ENCODE peak calls at places on chromosomes 7 and 10, in six cellular contexts. B is sigmoid colon, L is suprapubic skin, M is transverse colon, Y is H1, I is esophagus squamous epithelium. C is an unnamed sample.

GRCh38 chr7:139588632-139589031 is 65.1 kb downstream of the CLEC2L start:
- DNase-seq in B (peak; percentile 74), L (no peak), M (no peak), Y (peak; percentile 41), I (no peak), C (peak; percentile 68)

GRCh38 chr7:128869138-128869943 is 6.7 kb downstream of the ATP6V1F start:
- DNase-seq in B (peak; percentile 84), L (no peak), M (peak; percentile 74), Y (peak; percentile 81), I (no peak), C (no peak)

GRCh38 chr10:22505923-22506685 is 160.8 kb downstream of the SPAG6 start:
- DNase-seq in B (no peak), L (no peak), M (peak; percentile 65), Y (no peak), I (no peak), C (no peak)

GRCh38 chr7:155450828-155451521 is 7.0 kb upstream of the EN2 start:
- DNase-seq in B (no peak), L (no peak), M (no peak), Y (peak; percentile 64), I (no peak), C (no peak)

GRCh38 chr10:15167411-15168295 is 840 bp downstream of the NMT2 start:
- DNase-seq in B (peak; percentile 77), L (no peak), M (peak; percentile 56), Y (peak; percentile 83), I (peak; percentile 38), C (peak; percentile 43)

GRCh38 chr7:151689196-151689971 is 169.7 kb upstream of the RHEB start:
- DNase-seq in B (no peak), L (no peak), M (no peak), Y (no peak), I (no peak), C (no peak)

GRCh38 chr7:20270867-20271266 is 53.7 kb upstream of the MACC1 start:
- DNase-seq in B (no peak), L (no peak), M (no peak), Y (no peak), I (no peak), C (no peak)

GRCh38 chr7:55409474-55410225 is 44.5 kb downstream of the LANCL2 start:
- DNase-seq in B (no peak), L (no peak), M (no peak), Y (no peak), I (no peak), C (no peak)

GRCh38 chr7:42456756-42457276 is 219.8 kb upstream of the GLI3 start:
- DNase-seq in B (no peak), L (no peak), M (no peak), Y (no peak), I (no peak), C (no peak)

GRCh38 chr10:74824184-74825032 is 2.0 kb upstream of the KAT6B start:
- DNase-seq in B (no peak), L (peak; percentile 83), M (peak; percentile 28), Y (peak; percentile 55), I (no peak), C (peak; percentile 24)

GRCh38 chr10:123391275-123392028 is 237.2 kb downstream of the BUB3 start:
- DNase-seq in B (no peak), L (no peak), M (no peak), Y (no peak), I (no peak), C (no peak)

GRCh38 chr7:47531584-47532492 is 50.1 kb downstream of the TNS3 start:
- DNase-seq in B (no peak), L (no peak), M (no peak), Y (no peak), I (no peak), C (no peak)

GRCh38 chr10:13939391-13939790 is 352.6 kb downstream of the PRPF18 start:
- DNase-seq in B (no peak), L (no peak), M (no peak), Y (no peak), I (no peak), C (no peak)

GRCh38 chr10:61285749-61286148 is 167.4 kb downstream of the TMEM26 start:
- DNase-seq in B (no peak), L (no peak), M (no peak), Y (no peak), I (no peak), C (no peak)

GRCh38 chr10:42990016-42990720 is 86.7 kb upstream of the RET start:
- DNase-seq in B (peak; percentile 46), L (peak; percentile 63), M (no peak), Y (peak; percentile 41), I (no peak), C (no peak)

GRCh38 chr10:62130948-62131347 is 137.7 kb downstream of the RTKN2 start:
- DNase-seq in B (no peak), L (no peak), M (no peak), Y (no peak), I (no peak), C (no peak)

GRCh38 chr10:6473430-6473829 is 106.6 kb downstream of the PRKCQ start:
- DNase-seq in B (no peak), L (no peak), M (peak; percentile 9), Y (no peak), I (no peak), C (no peak)

GRCh38 chr7:129529643-129530042 is 27.3 kb downstream of the SMKR1 start:
- DNase-seq in B (no peak), L (no peak), M (no peak), Y (no peak), I (no peak), C (no peak)

GRCh38 chr10:103677486-103677885 is 177.9 kb downstream of the SH3PXD2A start:
- DNase-seq in B (no peak), L (no peak), M (no peak), Y (no peak), I (no peak), C (no peak)
- H3K4me3 ChIP-seq in B (peak overlapping the region; percentile 45), L (peak overlapping the region; percentile 33), M (peak overlapping the region; percentile 31), Y (no peak overlapping the region), I (peak overlapping the region; percentile 51), C (peak overlapping the region; percentile 24)

GRCh38 chr10:29622382-29622885 is 12.3 kb downstream of the SVIL start:
- DNase-seq in B (no peak), L (peak; percentile 44), M (no peak), Y (no peak), I (no peak), C (no peak)
- H3K4me1 ChIP-seq in B (no peaks in the 10 kb centered on the region), L (peaks cover 44% of the 10 kb centered on the region), M (peaks cover 9% of the 10 kb centered on the region), Y (peaks cover 17% of the 10 kb centered on the region), I (peaks cover 76% of the 10 kb centered on the region), C (peaks cover 30% of the 10 kb centered on the region)

GRCh38 chr7:106865130-106866115 is at the start of gene PIK3CG:
- DNase-seq in B (no peak), L (no peak), M (no peak), Y (no peak), I (no peak), C (no peak)
- TF ChIP-seq POLR2A in B (no peak), L (no peak), M (peak; percentile 40), Y (no peak), I (no peak), C (no peak)

DNA sequence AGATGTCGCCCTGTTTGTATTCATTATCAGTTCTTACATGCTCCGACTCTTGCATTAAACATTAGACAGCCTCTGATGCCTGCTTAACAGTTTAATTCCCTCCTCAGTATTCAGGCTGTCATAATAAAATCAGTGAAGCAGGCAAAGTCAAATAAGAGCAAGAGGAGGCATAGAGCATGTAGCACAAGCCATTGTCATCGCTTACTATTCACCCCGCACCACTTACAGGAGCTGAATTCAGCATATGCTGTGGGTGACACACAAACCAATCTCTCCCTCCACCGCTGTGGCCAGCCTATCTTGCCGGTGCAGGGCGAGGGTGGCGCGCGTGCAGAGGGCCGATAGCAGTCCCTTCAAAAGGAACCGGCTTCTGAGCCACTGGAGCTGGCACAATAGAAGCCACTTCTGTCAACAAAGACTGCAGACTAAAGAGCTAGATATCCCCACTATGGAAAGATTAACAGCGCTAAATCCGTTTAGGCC is 433.2 kb upstream of the MGMT start:
- DNase-seq in B (no peak), L (no peak), M (no peak), Y (no peak), I (no peak), C (no peak)
- H3K4me3 ChIP-seq in B (no peak overlapping the region), L (no peak overlapping the region), M (no peak overlapping the region), Y (no peak overlapping the region), I (no peak overlapping the region), C (no peak overlapping the region)

DNA sequence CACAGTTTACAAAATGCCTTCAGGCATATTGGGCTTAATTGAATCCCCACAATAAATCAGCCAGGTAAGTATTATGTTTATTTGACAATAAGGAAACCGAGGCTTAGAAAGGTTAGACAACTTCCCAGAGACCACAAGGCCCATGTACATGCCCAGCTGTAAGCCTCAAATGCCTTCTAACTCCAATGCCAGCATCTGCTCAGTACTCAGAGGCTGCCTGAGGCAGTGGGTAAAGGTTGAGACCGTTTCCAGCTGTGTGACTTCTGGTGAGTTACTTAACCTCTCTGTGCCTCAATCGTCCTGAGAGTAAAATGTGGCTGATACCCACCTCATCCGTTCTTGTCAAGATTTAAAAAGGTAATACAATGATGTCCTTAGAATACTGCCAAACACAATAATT is 3.7 kb downstream of the HIP1 start:
- DNase-seq in B (no peak), L (no peak), M (no peak), Y (no peak), I (no peak), C (no peak)
- H3K4me1 ChIP-seq in B (no peaks in the 10 kb centered on the region), L (peaks cover 16% of the 10 kb centered on the region), M (no peaks in the 10 kb centered on the region), Y (no peaks in the 10 kb centered on the region), I (peaks cover 51% of the 10 kb centered on the region), C (no peaks in the 10 kb centered on the region)

GRCh38 chr10:92238586-92239098 is 52.2 kb downstream of the CPEB3 start:
- DNase-seq in B (peak; percentile 82), L (peak; percentile 82), M (peak; percentile 74), Y (no peak), I (no peak), C (peak; percentile 50)
- TF ChIP-seq POLR2A in B (peak; percentile 20), L (no peak), M (peak; percentile 66), Y (no peak), I (peak; percentile 53), C (no peak)

GRCh38 chr7:81801532-81801931 is 31.7 kb upstream of the HGF start:
- DNase-seq in B (no peak), L (no peak), M (no peak), Y (no peak), I (no peak), C (no peak)
- H3K4me3 ChIP-seq in B (no peak overlapping the region), L (no peak overlapping the region), M (no peak overlapping the region), Y (no peak overlapping the region), I (no peak overlapping the region), C (no peak overlapping the region)

DNA sequence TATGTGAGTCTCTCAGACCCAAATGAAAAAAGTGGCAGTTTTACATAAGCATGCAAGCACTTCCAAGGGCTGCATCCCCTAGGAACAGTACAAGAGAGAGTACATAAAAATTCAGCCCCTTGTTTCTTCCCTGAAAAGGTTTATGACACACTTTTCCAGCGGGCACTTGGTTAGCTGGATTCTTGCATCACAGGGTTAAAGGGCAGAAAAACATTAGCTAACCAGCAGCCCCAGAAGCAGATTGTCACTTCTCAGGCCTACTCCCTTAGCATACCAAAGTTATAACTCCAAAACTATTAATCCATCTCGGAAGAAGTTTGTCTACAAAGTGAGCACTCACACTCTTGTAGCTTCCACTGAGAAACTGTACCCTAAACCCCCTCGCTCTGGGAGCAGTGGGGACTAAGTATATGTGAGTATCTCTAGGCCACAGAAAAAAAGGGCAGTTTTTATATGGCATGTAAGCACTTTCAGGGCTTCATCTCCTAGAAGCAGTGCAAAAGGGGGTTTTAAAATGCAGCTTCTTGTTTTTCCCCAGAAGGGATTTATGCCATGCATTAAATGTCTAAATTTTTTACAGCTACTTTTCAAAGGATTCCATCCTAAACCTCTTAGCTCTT is 956.5 kb downstream of the CCSER2 start:
- DNase-seq in B (no peak), L (no peak), M (no peak), Y (no peak), I (no peak), C (no peak)
- H3K4me1 ChIP-seq in B (no peaks in the 10 kb centered on the region), L (no peaks in the 10 kb centered on the region), M (no peaks in the 10 kb centered on the region), Y (no peaks in the 10 kb centered on the region), I (no peaks in the 10 kb centered on the region), C (no peaks in the 10 kb centered on the region)

C was measured in uterus.